ENCODE peak calls at places on chromosome 1, in four cellular contexts. H, L, K and X are unnamed samples.

GRCh38 chr1:204587621-204588020 is 71.4 kb downstream of the MDM4 start:
- DNase-seq in H (no peak), L (no peak), K (no peak), X (no peak)

GRCh38 chr1:145994391-145995120 is 1.8 kb downstream of the TXNIP start:
- DNase-seq in H (no peak), L (no peak), K (no peak), X (no peak)

GRCh38 chr1:17630048-17630830 is 90.7 kb downstream of the ARHGEF10L start:
- DNase-seq in H (no peak), L (no peak), K (no peak), X (no peak)

GRCh38 chr1:98051065-98051675 is 130.3 kb upstream of the DPYD start:
- DNase-seq in H (peak; percentile 17), L (peak; percentile 77), K (peak; percentile 21), X (peak; percentile 53)

GRCh38 chr1:112712191-112712590 is 2.9 kb downstream of the PPM1J start:
- DNase-seq in H (no peak), L (no peak), K (no peak), X (no peak)

GRCh38 chr1:59947047-59947938 is 20.7 kb upstream of the CYP2J2 start:
- DNase-seq in H (peak; percentile 66), L (peak; percentile 52), K (peak; percentile 4), X (peak; percentile 60)

GRCh38 chr1:115877511-115877910 is 36.6 kb upstream of the NHLH2 start:
- DNase-seq in H (no peak), L (no peak), K (no peak), X (no peak)

GRCh38 chr1:167720965-167721616 is 691 bp upstream of the MPZL1 start:
- DNase-seq in H (no peak), L (peak; percentile 75), K (no peak), X (peak; percentile 42)

GRCh38 chr1:184399192-184399847 is 12.5 kb downstream of the C1orf21 start:
- DNase-seq in H (no peak), L (no peak), K (no peak), X (no peak)

GRCh38 chr1:26045712-26046312 is at the start of gene SLC30A2:
- DNase-seq in H (no peak), L (no peak), K (no peak), X (peak; percentile 71)

GRCh38 chr1:87683557-87683956 is 354.9 kb downstream of the LMO4 start:
- DNase-seq in H (no peak), L (no peak), K (no peak), X (no peak)

GRCh38 chr1:166627583-166627982 is 211.7 kb upstream of the POGK start:
- DNase-seq in H (peak; percentile 41), L (no peak), K (no peak), X (no peak)

GRCh38 chr1:53080041-53080440 is 18.0 kb downstream of the PODN start:
- DNase-seq in H (no peak), L (no peak), K (no peak), X (no peak)

GRCh38 chr1:173506437-173506836 is 29.3 kb downstream of the PRDX6 start:
- DNase-seq in H (no peak), L (peak; percentile 63), K (no peak), X (no peak)

GRCh38 chr1:56194911-56195310 is 384.5 kb downstream of the PLPP3 start:
- DNase-seq in H (no peak), L (no peak), K (no peak), X (no peak)

GRCh38 chr1:115669886-115670285 is 28.1 kb downstream of the VANGL1 start:
- DNase-seq in H (no peak), L (no peak), K (no peak), X (no peak)

GRCh38 chr1:235317179-235317578 is 10.8 kb downstream of the ARID4B start:
- DNase-seq in H (no peak), L (no peak), K (no peak), X (no peak)
- TF ChIP-seq REST in H (no peak), L (no peak), K (no peak), X (no peak)

DNA sequence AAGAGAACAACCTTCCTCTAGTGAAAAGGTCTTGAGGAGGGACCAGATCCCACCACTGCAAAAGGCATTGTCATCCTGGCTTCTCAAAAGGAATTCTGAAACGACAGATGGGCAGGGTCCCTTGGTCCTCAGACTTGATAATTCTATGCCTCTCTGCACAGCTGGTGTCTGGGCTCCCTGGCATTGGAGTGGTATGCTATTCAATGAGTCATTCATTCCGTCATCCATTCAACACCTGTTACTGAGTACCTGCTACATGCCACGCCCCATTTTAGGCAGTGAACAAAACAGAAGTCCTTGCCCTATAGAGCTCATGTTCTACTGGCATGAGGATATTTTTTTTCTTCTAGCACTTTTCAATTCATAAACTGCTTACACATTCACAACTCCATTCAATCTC is 45.8 kb upstream of the HMGB4 start:
- DNase-seq in H (no peak), L (no peak), K (no peak), X (no peak)
- TF ChIP-seq RCOR1 in H (no peak), L (no peak), K (no peak), X (no peak)

DNA sequence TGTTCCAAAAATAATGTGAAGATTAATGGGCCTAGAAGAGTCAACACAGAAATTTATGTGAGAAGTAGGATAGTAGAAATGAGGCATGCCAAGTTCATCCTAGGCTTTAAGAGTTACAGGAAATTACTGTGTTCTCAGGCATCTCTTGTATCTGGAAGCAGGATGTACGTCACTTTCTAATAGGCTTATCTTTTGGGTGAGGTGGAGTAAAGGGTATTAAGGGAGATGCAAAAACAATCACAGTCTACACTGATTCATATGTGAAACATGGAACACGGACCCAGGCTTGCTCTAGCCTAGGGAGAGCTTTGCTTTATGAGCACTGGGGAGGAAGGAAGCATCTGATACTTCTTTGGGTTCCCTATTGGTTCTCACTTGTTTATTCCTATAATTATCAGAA is 84.5 kb upstream of the RGS4 start:
- DNase-seq in H (no peak), L (no peak), K (no peak), X (no peak)
- TF ChIP-seq REST in H (no peak), L (no peak), K (no peak), X (no peak)

GRCh38 chr1:74908797-74909196 is 175.8 kb downstream of the TYW3 start:
- DNase-seq in H (no peak), L (no peak), K (no peak), X (no peak)
- TF ChIP-seq RCOR1 in H (no peak), L (no peak), K (no peak), X (no peak)

GRCh38 chr1:40944326-40944725 is 35.2 kb upstream of the CTPS1 start:
- DNase-seq in H (no peak), L (peak; percentile 80), K (no peak), X (no peak)

GRCh38 chr1:40939320-40940059 is 40.0 kb upstream of the CTPS1 start:
- DNase-seq in H (peak; percentile 65), L (peak; percentile 69), K (no peak), X (no peak)

GRCh38 chr1:40936878-40937484 is 42.5 kb upstream of the CTPS1 start:
- DNase-seq in H (no peak), L (no peak), K (no peak), X (no peak)

GRCh38 chr1:40938393-40938792 is 41.1 kb upstream of the CTPS1 start:
- DNase-seq in H (no peak), L (no peak), K (no peak), X (no peak)
- TF ChIP-seq REST in H (no peak), L (no peak), K (no peak), X (no peak)

GRCh38 chr1:40735234-40735633 is 43.7 kb downstream of the NFYC start:
- DNase-seq in H (no peak), L (no peak), K (no peak), X (no peak)
- TF ChIP-seq RCOR1 in H (no peak), L (no peak), K (no peak), X (no peak)

GRCh38 chr1:58881471-58881994 is 97.7 kb upstream of the JUN start:
- DNase-seq in H (peak; percentile 87), L (peak; percentile 89), K (no peak), X (no peak)
- TF ChIP-seq REST in H (no peak), L (no peak), K (no peak), X (no peak)

DNA sequence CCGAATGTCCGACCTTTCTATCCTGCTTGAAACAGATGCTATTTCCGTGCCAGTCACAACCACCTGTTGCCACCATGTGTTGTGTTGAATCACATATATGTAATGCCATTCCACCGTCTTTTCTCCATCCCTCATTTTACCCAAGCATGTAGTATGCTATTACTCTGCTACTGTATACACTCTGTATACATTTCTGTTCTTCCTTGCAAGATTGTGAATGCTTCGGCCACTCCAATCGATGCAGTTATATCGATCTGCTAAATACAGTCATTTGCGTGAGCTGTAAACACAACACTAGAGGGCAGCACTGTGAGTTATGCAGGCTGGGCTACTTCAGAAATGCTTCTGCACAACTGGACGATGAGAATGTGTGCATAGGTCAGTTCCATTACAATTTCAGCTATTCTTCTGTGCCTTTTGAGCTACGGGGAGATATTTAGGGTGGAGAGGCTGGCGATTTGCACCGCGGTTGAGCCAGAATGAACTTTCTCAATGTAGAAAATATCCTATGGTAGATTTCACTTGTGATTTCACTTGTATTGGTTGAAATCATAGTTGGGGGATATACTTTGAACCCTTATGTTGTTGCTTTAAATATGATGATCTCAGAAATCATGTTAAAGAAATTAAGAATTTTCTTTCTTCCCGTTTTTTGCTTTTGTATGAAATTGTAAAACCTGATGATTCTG is 289.8 kb downstream of the NTNG1 start:
- DNase-seq in H (peak; percentile 12), L (peak; percentile 54), K (peak; percentile 39), X (peak; percentile 12)
- TF ChIP-seq RCOR1 in H (no peak), L (no peak), K (no peak), X (no peak)